ENCODE peak calls at places on chromosomes 13 and 19, in four cellular contexts. One of them, this sample, is unnamed. For H3K36me3 and H3K9me3, the result is how much of the 10 kb centered on the place peaks cover.

GRCh38 chr13:60655268-60655667 is 258.2 kb downstream of the TDRD3 start:
- DNase-seq in breast epithelium: no peak
- DNase-seq in heart right ventricle: no peak
- DNase-seq in fibroblast of lung: no peak
- DNase-seq in this sample: no peak

GRCh38 chr13:37640499-37640898 is 41.9 kb upstream of the POSTN start:
- DNase-seq in breast epithelium: no peak
- DNase-seq in heart right ventricle: no peak
- DNase-seq in fibroblast of lung: peak
- DNase-seq in this sample: peak

GRCh38 chr13:47135800-47136658 is 239.2 kb upstream of the HTR2A start:
- DNase-seq in breast epithelium: no peak
- DNase-seq in heart right ventricle: no peak
- DNase-seq in fibroblast of lung: no peak
- DNase-seq in this sample: no peak

GRCh38 chr13:38350114-38350617 is 515 bp downstream of the UFM1 start:
- DNase-seq in breast epithelium: peak
- DNase-seq in heart right ventricle: peak
- DNase-seq in fibroblast of lung: peak
- DNase-seq in this sample: peak

GRCh38 chr19:46107371-46107770 is 17.1 kb downstream of the IGFL3 start:
- DNase-seq in breast epithelium: peak
- DNase-seq in heart right ventricle: no peak
- DNase-seq in fibroblast of lung: peak
- DNase-seq in this sample: peak

GRCh38 chr19:43779147-43779819 is 1.5 kb downstream of the KCNN4 start:
- DNase-seq in breast epithelium: peak
- DNase-seq in heart right ventricle: no peak
- DNase-seq in fibroblast of lung: no peak
- DNase-seq in this sample: no peak

GRCh38 chr19:8141726-8142524 is 7.5 kb downstream of the FBN3 start:
- DNase-seq in breast epithelium: no peak
- DNase-seq in heart right ventricle: no peak
- DNase-seq in fibroblast of lung: no peak
- DNase-seq in this sample: no peak

GRCh38 chr19:40578442-40578908 is 1.8 kb downstream of the SHKBP1 start:
- DNase-seq in breast epithelium: no peak
- DNase-seq in heart right ventricle: no peak
- DNase-seq in fibroblast of lung: peak
- DNase-seq in this sample: no peak

GRCh38 chr19:12913871-12914690 is 5.0 kb downstream of the SYCE2 start:
- DNase-seq in breast epithelium: peak
- DNase-seq in heart right ventricle: no peak
- DNase-seq in fibroblast of lung: peak
- DNase-seq in this sample: no peak

GRCh38 chr13:18948012-18948663 is 233.5 kb downstream of the TUBA3C start:
- DNase-seq in breast epithelium: no peak
- DNase-seq in heart right ventricle: no peak
- DNase-seq in fibroblast of lung: no peak
- DNase-seq in this sample: no peak

GRCh38 chr19:45098521-45099464 is 5.8 kb downstream of the PPP1R37 start:
- DNase-seq in breast epithelium: no peak
- DNase-seq in heart right ventricle: peak
- DNase-seq in fibroblast of lung: peak
- DNase-seq in this sample: peak

GRCh38 chr19:6271251-6271650 is 8.5 kb downstream of the MLLT1 start:
- DNase-seq in breast epithelium: no peak
- DNase-seq in heart right ventricle: no peak
- DNase-seq in fibroblast of lung: peak
- DNase-seq in this sample: no peak

GRCh38 chr13:75771818-75772217 is 135.7 kb downstream of the LMO7 start:
- DNase-seq in breast epithelium: no peak
- DNase-seq in heart right ventricle: no peak
- DNase-seq in fibroblast of lung: peak
- DNase-seq in this sample: no peak

GRCh38 chr19:4897146-4897545 is 5.5 kb downstream of the ARRDC5 start:
- DNase-seq in breast epithelium: no peak
- DNase-seq in heart right ventricle: no peak
- DNase-seq in fibroblast of lung: no peak
- DNase-seq in this sample: no peak

GRCh38 chr13:112455476-112456059 is 79.4 kb downstream of the SPACA7 start:
- DNase-seq in breast epithelium: no peak
- DNase-seq in heart right ventricle: no peak
- DNase-seq in fibroblast of lung: no peak
- DNase-seq in this sample: no peak

DNA sequence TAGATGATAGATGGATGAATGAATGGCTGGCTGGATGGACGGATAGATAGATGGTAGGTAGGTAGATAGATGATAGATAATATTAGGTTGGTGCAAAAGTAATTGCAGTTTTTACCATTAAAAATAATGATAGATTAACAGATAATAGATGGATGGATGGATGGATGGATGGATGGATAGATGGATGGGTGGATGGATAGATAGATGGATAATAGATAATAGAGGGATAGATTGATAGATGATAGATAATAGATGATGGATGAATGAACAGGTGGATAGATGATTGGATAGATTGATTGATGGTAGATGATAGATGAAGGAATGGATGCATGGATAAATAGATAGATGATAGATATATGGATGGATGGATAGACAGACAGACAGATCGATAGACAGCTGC is 87.9 kb upstream of the RAP2A start:
- DNase-seq in breast epithelium: no peak
- DNase-seq in heart right ventricle: no peak
- DNase-seq in fibroblast of lung: no peak
- DNase-seq in this sample: no peak
- H3K36me3 ChIP-seq in breast epithelium: under half
- H3K36me3 ChIP-seq in heart right ventricle: under half
- H3K36me3 ChIP-seq in fibroblast of lung: under half
- H3K36me3 ChIP-seq in this sample: half or more

GRCh38 chr19:50514346-50515167 is 844 bp upstream of the ASPDH start:
- DNase-seq in breast epithelium: no peak
- DNase-seq in heart right ventricle: no peak
- DNase-seq in fibroblast of lung: no peak
- DNase-seq in this sample: no peak

GRCh38 chr19:50512112-50512998 is 1.4 kb downstream of the ASPDH start:
- DNase-seq in breast epithelium: no peak
- DNase-seq in heart right ventricle: no peak
- DNase-seq in fibroblast of lung: no peak
- DNase-seq in this sample: no peak

GRCh38 chr19:50511069-50511822 is at the start of gene JOSD2:
- DNase-seq in breast epithelium: peak
- DNase-seq in heart right ventricle: peak
- DNase-seq in fibroblast of lung: peak
- DNase-seq in this sample: peak

GRCh38 chr19:50513746-50514345 is at the start of gene ASPDH:
- DNase-seq in breast epithelium: no peak
- DNase-seq in heart right ventricle: no peak
- DNase-seq in fibroblast of lung: no peak
- DNase-seq in this sample: no peak

DNA sequence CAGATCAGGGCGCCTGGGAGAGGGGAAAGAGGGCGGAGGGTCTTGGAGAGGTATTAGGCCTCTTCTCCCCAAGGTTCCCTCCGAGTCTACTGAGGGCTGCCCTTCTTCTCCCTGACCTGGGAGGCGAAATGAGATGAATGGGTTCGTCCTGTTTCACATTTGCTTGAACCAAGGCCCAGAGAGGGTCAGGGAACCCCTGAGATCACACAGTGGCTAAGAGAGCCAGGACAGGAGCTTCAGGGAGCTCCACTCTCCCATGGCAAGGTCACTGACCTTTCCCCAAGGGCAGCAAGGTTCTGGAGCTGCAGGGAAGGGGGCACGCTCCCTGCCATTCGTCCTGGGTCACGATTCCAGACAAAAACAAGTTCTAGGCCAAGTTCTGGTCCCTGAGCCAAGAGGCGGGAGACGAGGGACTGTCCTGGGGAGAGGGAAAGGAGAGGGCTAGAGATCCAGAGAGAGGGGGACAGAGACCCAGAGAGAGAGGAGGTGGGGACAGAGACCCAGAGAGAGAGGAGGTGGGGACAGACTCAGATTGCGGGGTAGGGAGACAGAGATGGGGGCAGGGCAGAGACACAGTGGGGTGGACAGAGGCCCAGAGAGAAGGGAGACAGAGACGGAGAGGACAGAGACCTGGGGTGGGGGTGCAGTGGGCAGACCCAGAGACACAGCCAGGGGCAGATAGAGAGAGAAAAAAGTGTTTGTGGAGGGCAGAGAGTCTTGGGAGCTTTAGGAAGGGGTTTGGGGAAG is 541 bp downstream of the ASPDH start:
- DNase-seq in breast epithelium: no peak
- DNase-seq in heart right ventricle: no peak
- DNase-seq in fibroblast of lung: no peak
- DNase-seq in this sample: no peak
- H3K4me3 ChIP-seq in breast epithelium: no peak
- H3K4me3 ChIP-seq in heart right ventricle: no peak
- H3K4me3 ChIP-seq in fibroblast of lung: no peak
- H3K4me3 ChIP-seq in this sample: no peak

GRCh38 chr19:50896591-50897190 is 14.5 kb downstream of the KLK4 start:
- DNase-seq in breast epithelium: peak
- DNase-seq in heart right ventricle: no peak
- DNase-seq in fibroblast of lung: peak
- DNase-seq in this sample: peak
- H3K9me3 ChIP-seq in breast epithelium: under half
- H3K9me3 ChIP-seq in heart right ventricle: under half
- H3K9me3 ChIP-seq in fibroblast of lung: under half
- H3K9me3 ChIP-seq in this sample: under half

GRCh38 chr13:110618780-110619179 is 3.4 kb downstream of the NAXD start:
- DNase-seq in breast epithelium: no peak
- DNase-seq in heart right ventricle: no peak
- DNase-seq in fibroblast of lung: no peak
- DNase-seq in this sample: no peak
- H3K36me3 ChIP-seq in breast epithelium: under half
- H3K36me3 ChIP-seq in heart right ventricle: under half
- H3K36me3 ChIP-seq in fibroblast of lung: under half
- H3K36me3 ChIP-seq in this sample: under half